ENCODE peak calls at places on chromosomes 2 and 18, in six cellular contexts. C, O, S, J, Z and E are unnamed samples.

GRCh38 chr18:26322892-26323653 is 96.8 kb downstream of the TAF4B start:
- DNase-seq in J (peak), C (no peak), Z (no peak), S (no peak), O (no peak), E (no peak)

GRCh38 chr2:177917169-177917568 is 155.4 kb downstream of the PDE11A start:
- DNase-seq in O (no peak), J (no peak), C (no peak), Z (no peak), S (no peak), E (no peak)

GRCh38 chr2:42967959-42968674 is 175.7 kb upstream of the HAAO start:
- DNase-seq in C (no peak), Z (peak), O (no peak), S (no peak), J (peak), E (no peak)

GRCh38 chr2:238848566-238848940 is 668 bp downstream of the TWIST2 start:
- DNase-seq in O (no peak), C (no peak), J (no peak), Z (no peak), S (no peak), E (no peak)

GRCh38 chr2:240235149-240235803 is 94.8 kb upstream of the OTOS start:
- DNase-seq in J (no peak), S (no peak), O (no peak), C (peak), Z (peak), E (peak)

GRCh38 chr2:120348134-120349103 is 2.5 kb downstream of the INHBB start:
- DNase-seq in C (no peak), J (no peak), S (no peak), O (no peak), Z (no peak), E (no peak)

GRCh38 chr2:11389551-11390528 is 45.4 kb upstream of the ROCK2 start:
- DNase-seq in Z (no peak), C (peak), S (peak), J (peak), O (no peak), E (no peak)

GRCh38 chr2:27400348-27401135 is 8.8 kb downstream of the PPM1G start:
- DNase-seq in Z (no peak), J (peak), O (no peak), S (no peak), C (no peak), E (no peak)

DNA sequence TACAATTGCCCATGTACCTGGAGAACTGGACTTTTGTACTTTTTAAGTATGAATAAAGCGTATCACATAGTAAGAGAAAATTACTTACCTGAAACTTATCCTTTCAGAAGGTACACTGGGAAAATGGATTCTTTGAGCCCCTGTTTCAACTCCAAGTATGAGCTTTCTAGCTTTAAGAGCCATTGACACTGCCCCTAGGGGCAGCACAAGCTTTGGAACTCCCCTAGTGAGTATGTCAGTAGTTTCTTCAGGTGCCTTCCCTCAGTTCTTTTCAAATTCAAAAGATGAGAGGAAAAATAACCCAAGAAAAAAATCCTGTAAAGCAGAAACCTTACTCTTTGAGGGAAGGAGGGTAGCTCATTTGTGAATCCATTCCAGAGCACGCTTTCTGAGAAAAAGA is 124.1 kb downstream of the MEMO1 start:
- DNase-seq in J (peak), C (no peak), O (no peak), S (peak), Z (no peak), E (no peak)
- TF ChIP-seq CTCF in J (peak), C (peak), O (peak), S (no peak), Z (no peak), E (peak)

DNA sequence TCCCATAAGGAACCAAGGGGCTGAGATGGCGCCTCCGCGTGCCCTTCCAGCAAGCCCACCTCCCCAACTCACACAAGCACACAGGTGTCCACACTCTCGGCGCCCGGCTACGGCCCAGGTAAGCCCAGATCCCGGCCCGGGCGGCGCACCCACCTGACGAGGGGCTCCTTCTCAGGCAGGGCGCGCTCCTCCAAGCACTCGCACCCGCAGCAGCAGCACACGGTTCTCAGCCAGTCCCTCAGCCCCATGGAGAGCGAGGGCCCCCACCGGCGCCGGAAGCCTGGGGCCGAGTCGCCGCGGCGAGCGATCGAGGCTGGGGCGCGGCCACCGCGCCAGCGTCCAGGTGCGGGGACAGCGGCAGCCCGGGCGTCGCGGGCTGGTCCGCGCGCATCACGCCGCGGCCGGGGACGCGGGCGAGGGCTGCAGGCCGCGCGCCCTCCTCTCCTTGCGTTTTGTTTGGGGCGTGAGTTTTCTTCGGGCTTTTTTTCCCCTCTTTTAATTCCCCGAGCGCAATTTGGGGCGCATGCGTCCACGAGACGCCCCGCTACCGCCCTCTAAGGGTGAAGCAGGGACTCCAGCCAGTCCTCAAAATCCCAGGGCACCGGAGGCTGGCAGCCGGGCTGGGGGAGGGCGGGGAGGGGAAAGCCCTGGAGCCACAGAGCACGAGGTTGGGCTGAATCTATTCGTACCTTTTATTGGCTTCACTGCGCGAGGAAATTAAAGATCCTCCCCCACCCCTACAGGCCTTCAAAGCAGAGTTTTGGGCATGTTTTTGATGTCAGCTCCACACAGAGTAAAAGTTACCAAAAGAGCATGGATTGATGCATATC is at the start of gene MREG:
- DNase-seq in Z (peak), O (peak), C (peak), S (peak), J (peak), E (peak)
- TF ChIP-seq CTCF in Z (peak), O (peak), C (peak), S (peak), J (peak), E (peak)

DNA sequence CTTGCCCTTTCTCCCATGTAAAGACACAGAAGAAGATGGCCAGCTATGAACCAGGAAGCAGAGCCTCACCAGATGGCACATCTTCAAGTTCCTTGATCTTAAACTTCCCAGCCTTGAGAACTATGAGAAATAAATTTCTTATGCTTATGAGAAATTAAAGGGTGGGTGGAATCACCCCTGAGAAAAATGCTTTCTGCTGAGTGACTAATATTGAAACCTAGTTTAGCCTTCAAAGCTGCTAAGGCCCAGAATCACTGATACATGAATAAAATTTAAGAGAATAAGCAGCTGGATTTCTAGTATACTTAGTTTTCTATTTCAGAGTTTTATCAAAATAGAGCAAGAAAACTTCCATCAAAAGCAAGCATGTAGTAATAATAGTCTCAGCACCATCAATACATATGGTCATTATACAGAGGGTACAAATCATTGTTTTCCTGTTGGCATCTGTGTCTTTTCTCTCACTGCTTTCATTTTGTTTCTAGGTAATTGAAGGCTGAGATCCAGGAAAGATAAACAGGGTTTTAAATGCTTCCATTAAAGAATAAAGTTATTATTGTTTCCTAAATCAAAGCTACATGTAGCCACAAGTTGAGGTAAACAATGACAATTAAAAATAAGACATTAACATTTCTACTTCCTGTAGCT is 53.3 kb upstream of the COL5A2 start:
- DNase-seq in O (no peak), C (no peak), S (no peak), Z (no peak), J (no peak), E (no peak)
- TF ChIP-seq CTCF in O (no peak), C (no peak), S (no peak), Z (no peak), J (no peak), E (no peak)

GRCh38 chr2:232336956-232337700 is 41.4 kb upstream of the ALPP start:
- DNase-seq in Z (peak), J (no peak), C (peak), O (no peak), S (no peak), E (no peak)

GRCh38 chr2:232341061-232341738 is 37.4 kb upstream of the ALPP start:
- DNase-seq in Z (peak), C (peak), S (no peak), O (no peak), J (no peak), E (no peak)

GRCh38 chr2:232338759-232339106 is 39.8 kb upstream of the ALPP start:
- DNase-seq in Z (no peak), O (no peak), C (peak), S (no peak), J (no peak), E (no peak)

GRCh38 chr2:232340171-232340935 is 38.2 kb upstream of the ALPP start:
- DNase-seq in Z (peak), O (no peak), C (peak), S (no peak), J (no peak), E (no peak)

GRCh38 chr2:232339121-232340081 is 39.1 kb upstream of the ALPP start:
- DNase-seq in S (no peak), Z (peak), J (no peak), O (no peak), C (peak), E (no peak)
- TF ChIP-seq CTCF in S (no peak), Z (no peak), J (peak), O (no peak), C (no peak), E (peak)

DNA sequence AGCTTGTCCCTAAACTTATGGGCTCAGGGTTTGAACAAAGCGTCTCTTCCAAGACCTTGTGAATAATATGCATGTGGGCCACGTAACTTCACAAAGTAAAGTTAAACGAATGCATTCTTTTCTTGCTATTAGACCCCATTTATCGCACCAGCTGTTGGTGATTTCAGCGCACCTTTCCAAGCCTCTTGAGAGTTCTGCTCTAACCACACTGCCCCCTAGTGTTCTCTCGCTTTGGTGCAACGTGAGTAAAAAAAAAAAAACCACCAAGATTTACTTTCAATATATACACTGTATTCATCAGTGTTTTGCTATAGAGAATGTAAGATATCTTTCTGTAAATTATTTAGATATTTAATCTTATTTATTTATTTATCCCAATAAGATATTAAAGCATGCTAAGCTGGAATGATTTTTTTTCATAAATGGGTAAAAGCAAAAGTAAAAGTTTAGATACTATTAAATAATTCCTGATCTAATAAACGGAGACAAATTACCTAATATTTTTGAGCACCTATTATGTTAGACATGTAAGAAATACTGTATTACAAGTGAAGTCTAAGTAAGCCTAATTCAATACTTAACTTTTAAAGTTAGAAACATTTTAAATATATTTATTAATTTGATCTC is 459.5 kb downstream of the DLGAP1 start:
- DNase-seq in J (peak), C (no peak), O (peak), S (peak), Z (no peak), E (no peak)
- TF ChIP-seq CTCF in J (peak), C (peak), O (peak), S (peak), Z (peak), E (peak)

DNA sequence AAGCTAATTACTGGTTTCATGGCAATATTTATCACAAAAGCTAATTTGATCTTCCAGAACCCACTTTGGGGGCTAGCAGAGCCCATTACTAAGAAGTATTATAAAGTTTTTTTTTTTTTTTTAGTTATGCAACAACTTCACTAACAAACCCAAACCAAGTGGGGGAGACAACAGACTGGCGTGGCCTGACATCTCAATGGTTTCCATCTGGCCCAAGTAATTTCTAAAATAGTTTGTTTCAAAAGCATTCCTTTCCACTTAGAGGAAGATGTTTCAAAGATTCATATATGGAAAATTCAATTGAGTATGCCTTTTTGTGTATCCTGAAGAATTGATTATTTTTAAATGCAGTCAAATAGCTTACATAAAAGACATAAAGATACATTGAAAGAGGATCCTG is 367.1 kb downstream of the HRH4 start:
- DNase-seq in J (no peak), Z (no peak), O (no peak), C (no peak), S (no peak), E (no peak)
- TF ChIP-seq CTCF in J (no peak), Z (no peak), O (no peak), C (no peak), S (no peak), E (no peak)

GRCh38 chr2:198053173-198053572 is 248.8 kb downstream of the PLCL1 start:
- DNase-seq in Z (no peak), O (no peak), J (no peak), C (no peak), S (no peak), E (no peak)

GRCh38 chr2:198052741-198053140 is 248.3 kb downstream of the PLCL1 start:
- DNase-seq in S (no peak), C (no peak), J (no peak), Z (no peak), O (no peak), E (no peak)

GRCh38 chr2:198053776-198054175 is 249.4 kb downstream of the PLCL1 start:
- DNase-seq in J (no peak), O (no peak), Z (no peak), S (no peak), C (no peak), E (no peak)

GRCh38 chr2:198055726-198056125 is 251.3 kb downstream of the PLCL1 start:
- DNase-seq in C (no peak), J (no peak), Z (no peak), S (no peak), O (no peak), E (no peak)

DNA sequence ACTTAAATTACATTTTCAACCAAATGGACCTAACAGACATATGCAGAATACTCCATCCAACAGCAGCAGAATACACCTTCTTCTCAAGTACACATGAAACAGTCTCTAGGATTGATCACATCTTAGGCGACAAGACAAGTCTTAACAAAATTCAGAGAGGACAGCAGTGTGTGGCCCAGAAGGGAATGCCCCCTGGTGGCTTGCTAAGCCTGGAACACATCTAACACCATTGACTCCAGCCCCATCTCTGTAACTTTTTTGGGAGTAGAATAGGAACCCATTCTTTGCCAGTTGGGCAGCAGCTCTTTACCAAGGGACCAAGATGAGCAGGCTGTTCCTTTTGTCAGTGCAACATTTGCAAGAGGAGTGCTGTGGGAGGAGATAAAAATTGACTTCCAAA is 249.9 kb downstream of the PLCL1 start:
- DNase-seq in J (peak), O (peak), S (peak), Z (no peak), C (no peak), E (no peak)
- TF ChIP-seq CTCF in J (peak), O (peak), S (peak), Z (peak), C (peak), E (peak)

GRCh38 chr18:48229445-48230052 is 179.6 kb downstream of the ZBTB7C start:
- DNase-seq in C (no peak), S (no peak), J (no peak), O (no peak), Z (no peak), E (no peak)
- TF ChIP-seq CTCF in C (no peak), S (no peak), J (no peak), O (no peak), Z (no peak), E (peak)